ENCODE peak calls at places on chromosomes 11 and 22, in seven cellular contexts. T is iPS DF 6.9, W is colonic mucosa, Y is psoas muscle, P is neuronal stem cell, H is right cardiac atrium, O is heart right ventricle. I is an unnamed sample.
A peak's percentile ranks its signal among the peaks of the same experiment; 100 is the strongest.

GRCh38 chr11:9765320-9766101 is 101.6 kb downstream of the SWAP70 start:
- DNase-seq in T (no peak), W (no peak), Y (peak; percentile 89), P (no peak), H (peak; percentile 68), O (peak; percentile 60), I (no peak)

GRCh38 chr22:36816635-36817428 is at the start of gene PVALB:
- DNase-seq in T (no peak), W (no peak), Y (no peak), P (no peak), H (peak; percentile 74), O (peak; percentile 23), I (no peak)

GRCh38 chr11:60844045-60844869 is 2.3 kb downstream of the CCDC86 start:
- DNase-seq in T (no peak), W (no peak), Y (peak; percentile 38), P (no peak), H (no peak), O (no peak), I (no peak)

GRCh38 chr11:15770798-15771414 is 585.4 kb downstream of the SOX6 start:
- DNase-seq in T (peak; percentile 31), W (peak; percentile 62), Y (no peak), P (peak; percentile 51), H (peak; percentile 72), O (no peak), I (no peak)

GRCh38 chr11:123437236-123437979 is 7.3 kb downstream of the GRAMD1B start:
- DNase-seq in T (no peak), W (no peak), Y (no peak), P (no peak), H (no peak), O (no peak), I (no peak)

GRCh38 chr22:20783844-20784723 is 10.2 kb downstream of the SERPIND1 start:
- DNase-seq in T (no peak), W (peak; percentile 64), Y (no peak), P (peak; percentile 35), H (no peak), O (no peak), I (peak; percentile 54)

GRCh38 chr11:113085446-113085845 is 124.2 kb downstream of the NCAM1 start:
- DNase-seq in T (no peak), W (no peak), Y (no peak), P (no peak), H (no peak), O (no peak), I (no peak)

GRCh38 chr11:132888226-132888625 is 644.1 kb downstream of the OPCML start:
- DNase-seq in T (no peak), W (no peak), Y (no peak), P (no peak), H (no peak), O (no peak), I (no peak)

GRCh38 chr22:19879651-19879995 is 24.9 kb upstream of the GNB1L start:
- DNase-seq in T (no peak), W (no peak), Y (peak; percentile 25), P (no peak), H (no peak), O (no peak), I (no peak)

GRCh38 chr11:75035911-75036536 is 47.3 kb downstream of the NEU3 start:
- DNase-seq in T (no peak), W (no peak), Y (no peak), P (no peak), H (no peak), O (no peak), I (no peak)

DNA sequence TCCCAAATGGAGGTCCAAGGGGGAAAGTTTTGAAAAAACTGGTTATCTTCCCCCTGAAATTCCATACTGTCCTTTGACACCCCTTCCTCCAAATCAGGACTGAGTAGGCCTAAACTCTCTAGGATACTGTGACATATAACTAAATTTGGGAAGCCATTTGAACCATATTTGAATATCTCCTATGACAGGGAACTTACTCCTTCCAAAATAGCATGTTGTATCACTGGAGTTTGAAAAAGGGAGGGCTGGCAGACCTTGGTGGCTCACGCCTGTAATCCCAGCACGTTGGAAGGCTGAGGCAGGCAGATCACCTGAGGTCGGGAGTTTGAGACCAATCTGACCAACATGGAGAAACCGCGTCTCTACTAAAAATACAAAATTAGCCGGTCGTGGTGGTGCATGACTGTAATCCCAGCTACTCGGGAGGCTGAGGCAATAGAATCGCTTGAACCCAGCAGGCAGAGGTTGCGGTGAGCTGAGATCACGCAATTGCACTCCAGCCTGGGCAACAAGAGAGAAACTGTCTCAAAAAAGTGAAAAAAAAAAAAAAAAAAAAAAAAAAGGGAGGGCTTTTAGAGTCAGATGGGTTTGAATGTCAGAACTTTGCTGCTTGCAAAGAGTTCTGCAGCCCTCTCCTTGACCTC is 42.4 kb downstream of the PIK3C2A start:
- DNase-seq in T (no peak), W (no peak), Y (no peak), P (no peak), H (no peak), O (no peak), I (no peak)
- H3K27ac ChIP-seq in T (no peak overlapping the region), W (no peak overlapping the region), Y (peak overlapping the region; percentile 7), P (no peak overlapping the region), H (no peak overlapping the region), O (peak overlapping the region; percentile 63), I (no peak overlapping the region)

DNA sequence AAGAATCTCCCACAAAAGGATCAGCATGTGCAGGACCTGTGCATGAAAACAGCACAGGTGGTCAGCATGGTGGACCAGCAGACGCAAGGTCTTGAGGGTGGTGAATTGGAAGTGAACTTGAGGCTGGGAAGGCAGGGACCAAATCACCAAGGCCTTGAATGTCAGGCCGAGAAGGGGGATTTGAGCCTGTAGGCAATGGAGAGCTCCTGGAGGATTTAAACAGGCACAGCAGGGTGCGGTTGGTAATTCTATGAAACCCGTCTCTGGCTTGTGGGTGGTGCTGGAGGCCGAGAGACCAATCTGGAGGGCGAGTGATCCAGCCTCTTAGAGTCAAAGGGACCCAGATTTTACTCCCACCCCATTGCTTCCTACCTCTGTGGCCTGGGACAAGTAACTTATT is 2.4 kb downstream of the TSKU start:
- DNase-seq in T (no peak), W (peak; percentile 57), Y (no peak), P (no peak), H (no peak), O (no peak), I (no peak)
- H3K27ac ChIP-seq in T (no peak overlapping the region), W (no peak overlapping the region), Y (no peak overlapping the region), P (no peak overlapping the region), H (no peak overlapping the region), O (no peak overlapping the region), I (no peak overlapping the region)

GRCh38 chr11:13875643-13876042 is 86.9 kb upstream of the SPON1 start:
- DNase-seq in T (no peak), W (no peak), Y (no peak), P (peak; percentile 43), H (no peak), O (no peak), I (no peak)
- H3K27ac ChIP-seq in T (no peak overlapping the region), W (no peak overlapping the region), Y (no peak overlapping the region), P (no peak overlapping the region), H (no peak overlapping the region), O (no peak overlapping the region), I (no peak overlapping the region)

DNA sequence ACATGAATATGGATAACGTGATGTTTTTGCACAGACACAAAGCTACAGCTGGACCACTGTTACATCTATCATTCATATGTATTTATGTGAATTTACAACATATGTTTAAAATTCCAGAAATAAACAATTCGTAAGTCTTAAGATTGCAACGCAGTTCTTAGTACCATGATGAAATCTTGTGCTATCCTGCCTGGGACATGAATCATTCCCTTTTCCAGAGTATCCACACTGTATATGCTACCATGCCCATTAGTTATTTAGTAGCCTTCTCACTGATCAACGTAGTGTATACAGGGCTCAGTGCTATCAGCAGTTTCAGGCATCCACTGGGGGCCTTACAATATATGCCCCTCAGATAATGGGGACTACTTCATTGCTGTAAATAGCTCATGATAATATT is 4.3 kb downstream of the ATL3 start:
- DNase-seq in T (no peak), W (no peak), Y (no peak), P (no peak), H (no peak), O (no peak), I (no peak)
- H3K27ac ChIP-seq in T (no peak overlapping the region), W (no peak overlapping the region), Y (peak overlapping the region; percentile 47), P (no peak overlapping the region), H (no peak overlapping the region), O (no peak overlapping the region), I (no peak overlapping the region)

GRCh38 chr11:66015094-66015881 is 3.5 kb downstream of the CST6 start:
- DNase-seq in T (no peak), W (no peak), Y (peak; percentile 74), P (no peak), H (no peak), O (peak; percentile 50), I (no peak)
- H3K27ac ChIP-seq in T (no peak overlapping the region), W (no peak overlapping the region), Y (peak overlapping the region; percentile 69), P (no peak overlapping the region), H (no peak overlapping the region), O (peak overlapping the region; percentile 39), I (no peak overlapping the region)

DNA sequence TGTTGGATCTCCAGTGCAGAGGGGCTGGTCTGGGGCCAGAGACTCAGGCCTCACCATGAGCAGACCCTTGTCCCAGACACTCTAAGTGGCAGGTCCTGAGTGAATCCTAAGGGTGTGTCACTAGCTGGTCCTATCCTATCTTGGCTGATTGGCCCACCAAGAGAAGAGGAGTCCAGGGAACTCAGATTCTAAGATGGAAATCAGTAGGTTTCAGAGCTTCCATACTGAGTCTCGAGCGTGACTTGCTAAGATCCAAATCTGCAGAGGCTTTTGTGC is 10.9 kb downstream of the POU2AF1 start:
- DNase-seq in T (no peak), W (no peak), Y (no peak), P (no peak), H (no peak), O (no peak), I (no peak)
- H3K27ac ChIP-seq in T (no peak overlapping the region), W (no peak overlapping the region), Y (no peak overlapping the region), P (no peak overlapping the region), H (no peak overlapping the region), O (no peak overlapping the region), I (no peak overlapping the region)

DNA sequence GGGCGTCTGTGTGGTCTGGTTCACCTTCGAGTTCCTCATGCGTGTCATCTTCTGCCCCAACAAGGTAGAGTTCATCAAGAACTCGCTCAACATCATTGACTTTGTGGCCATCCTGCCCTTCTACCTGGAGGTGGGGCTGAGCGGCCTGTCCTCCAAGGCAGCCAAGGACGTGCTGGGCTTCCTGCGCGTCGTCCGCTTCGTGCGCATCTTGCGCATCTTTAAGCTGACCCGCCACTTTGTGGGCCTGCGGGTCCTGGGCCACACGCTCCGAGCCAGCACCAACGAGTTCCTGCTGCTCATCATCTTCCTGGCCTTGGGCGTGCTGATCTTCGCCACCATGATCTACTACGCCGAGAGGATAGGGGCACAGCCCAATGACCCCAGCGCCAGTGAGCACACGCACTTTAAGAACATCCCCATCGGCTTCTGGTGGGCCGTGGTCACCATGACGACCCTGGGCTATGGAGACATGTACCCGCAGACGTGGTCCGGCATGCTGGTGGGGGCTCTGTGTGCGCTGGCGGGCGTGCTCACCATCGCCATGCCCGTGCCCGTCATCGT is 37.3 kb downstream of the KCNC1 start:
- DNase-seq in T (no peak), W (no peak), Y (peak; percentile 53), P (no peak), H (no peak), O (no peak), I (no peak)
- H3K27ac ChIP-seq in T (no peak overlapping the region), W (no peak overlapping the region), Y (no peak overlapping the region), P (no peak overlapping the region), H (no peak overlapping the region), O (no peak overlapping the region), I (no peak overlapping the region)